ENCODE peak calls at places on chromosome 13, in six cellular contexts. One of them, this sample, is unnamed.

GRCh38 chr13:37618554-37618953 is 20.0 kb upstream of the POSTN start:
- DNase-seq in fibroblast of lung: peak
- DNase-seq in pancreas: no peak
- DNase-seq in upper lobe of right lung: no peak
- DNase-seq in kidney epithelial cell: peak
- DNase-seq in AG04450: no peak
- DNase-seq in this sample: peak

GRCh38 chr13:29465741-29466293 is 129.7 kb downstream of the SLC7A1 start:
- DNase-seq in fibroblast of lung: peak
- DNase-seq in pancreas: peak
- DNase-seq in upper lobe of right lung: no peak
- DNase-seq in kidney epithelial cell: no peak
- DNase-seq in AG04450: peak
- DNase-seq in this sample: peak

GRCh38 chr13:44311011-44311481 is 62.6 kb upstream of the SERP2 start:
- DNase-seq in fibroblast of lung: peak
- DNase-seq in pancreas: no peak
- DNase-seq in upper lobe of right lung: peak
- DNase-seq in kidney epithelial cell: no peak
- DNase-seq in AG04450: no peak
- DNase-seq in this sample: no peak

GRCh38 chr13:108643646-108644353 is 14.4 kb downstream of the MYO16 start:
- DNase-seq in fibroblast of lung: no peak
- DNase-seq in pancreas: no peak
- DNase-seq in upper lobe of right lung: no peak
- DNase-seq in kidney epithelial cell: no peak
- DNase-seq in AG04450: no peak
- DNase-seq in this sample: no peak

GRCh38 chr13:39279077-39279476 is 240.8 kb downstream of the NHLRC3 start:
- DNase-seq in fibroblast of lung: no peak
- DNase-seq in pancreas: no peak
- DNase-seq in upper lobe of right lung: no peak
- DNase-seq in kidney epithelial cell: no peak
- DNase-seq in AG04450: no peak
- DNase-seq in this sample: no peak

GRCh38 chr13:79435549-79435948 is 29.5 kb upstream of the RBM26 start:
- DNase-seq in fibroblast of lung: peak
- DNase-seq in pancreas: no peak
- DNase-seq in upper lobe of right lung: no peak
- DNase-seq in kidney epithelial cell: no peak
- DNase-seq in AG04450: no peak
- DNase-seq in this sample: no peak

GRCh38 chr13:113338451-113338850 is 25.5 kb downstream of the GRTP1 start:
- DNase-seq in fibroblast of lung: no peak
- DNase-seq in pancreas: no peak
- DNase-seq in upper lobe of right lung: no peak
- DNase-seq in kidney epithelial cell: no peak
- DNase-seq in AG04450: no peak
- DNase-seq in this sample: no peak

GRCh38 chr13:24012648-24013047 is 115.3 kb upstream of the C1QTNF9B start:
- DNase-seq in fibroblast of lung: no peak
- DNase-seq in pancreas: no peak
- DNase-seq in upper lobe of right lung: no peak
- DNase-seq in kidney epithelial cell: no peak
- DNase-seq in AG04450: no peak
- DNase-seq in this sample: no peak

GRCh38 chr13:49584771-49585182 is 581 bp downstream of the RCBTB1 start:
- DNase-seq in fibroblast of lung: no peak
- DNase-seq in pancreas: no peak
- DNase-seq in upper lobe of right lung: no peak
- DNase-seq in kidney epithelial cell: no peak
- DNase-seq in AG04450: no peak
- DNase-seq in this sample: no peak

GRCh38 chr13:113489549-113490495 is 689 bp downstream of the DCUN1D2 start:
- DNase-seq in fibroblast of lung: peak
- DNase-seq in pancreas: no peak
- DNase-seq in upper lobe of right lung: no peak
- DNase-seq in kidney epithelial cell: no peak
- DNase-seq in AG04450: no peak
- DNase-seq in this sample: no peak

GRCh38 chr13:72643339-72643989 is 84.0 kb downstream of the MZT1 start:
- DNase-seq in fibroblast of lung: peak
- DNase-seq in pancreas: peak
- DNase-seq in upper lobe of right lung: no peak
- DNase-seq in kidney epithelial cell: no peak
- DNase-seq in AG04450: peak
- DNase-seq in this sample: peak

GRCh38 chr13:52695856-52696255 is 43.2 kb downstream of the SUGT1 start:
- DNase-seq in fibroblast of lung: peak
- DNase-seq in pancreas: no peak
- DNase-seq in upper lobe of right lung: no peak
- DNase-seq in kidney epithelial cell: no peak
- DNase-seq in AG04450: peak
- DNase-seq in this sample: no peak

GRCh38 chr13:36819811-36820140 is 754 bp downstream of the RFXAP start:
- DNase-seq in fibroblast of lung: peak
- DNase-seq in pancreas: no peak
- DNase-seq in upper lobe of right lung: no peak
- DNase-seq in kidney epithelial cell: no peak
- DNase-seq in AG04450: no peak
- DNase-seq in this sample: no peak

GRCh38 chr13:37481005-37481857 is 117.3 kb downstream of the POSTN start:
- DNase-seq in fibroblast of lung: peak
- DNase-seq in pancreas: no peak
- DNase-seq in upper lobe of right lung: no peak
- DNase-seq in kidney epithelial cell: no peak
- DNase-seq in AG04450: no peak
- DNase-seq in this sample: no peak

GRCh38 chr13:97474581-97474980 is 40.6 kb downstream of the RAP2A start:
- DNase-seq in fibroblast of lung: peak
- DNase-seq in pancreas: no peak
- DNase-seq in upper lobe of right lung: no peak
- DNase-seq in kidney epithelial cell: no peak
- DNase-seq in AG04450: peak
- DNase-seq in this sample: no peak

GRCh38 chr13:40204246-40204645 is 462.2 kb downstream of the FOXO1 start:
- DNase-seq in fibroblast of lung: no peak
- DNase-seq in pancreas: no peak
- DNase-seq in upper lobe of right lung: no peak
- DNase-seq in kidney epithelial cell: no peak
- DNase-seq in AG04450: no peak
- DNase-seq in this sample: no peak

GRCh38 chr13:46378411-46378810 is 8.6 kb downstream of the RUBCNL start:
- DNase-seq in fibroblast of lung: no peak
- DNase-seq in pancreas: no peak
- DNase-seq in upper lobe of right lung: no peak
- DNase-seq in kidney epithelial cell: no peak
- DNase-seq in AG04450: no peak
- DNase-seq in this sample: no peak

GRCh38 chr13:83048419-83048818 is 833.9 kb downstream of the SLITRK1 start:
- DNase-seq in fibroblast of lung: no peak
- DNase-seq in pancreas: no peak
- DNase-seq in upper lobe of right lung: no peak
- DNase-seq in kidney epithelial cell: peak
- DNase-seq in AG04450: no peak
- DNase-seq in this sample: no peak

GRCh38 chr13:102325321-102325720 is 76.5 kb downstream of the FGF14 start:
- DNase-seq in fibroblast of lung: no peak
- DNase-seq in pancreas: no peak
- DNase-seq in upper lobe of right lung: no peak
- DNase-seq in kidney epithelial cell: no peak
- DNase-seq in AG04450: no peak
- DNase-seq in this sample: no peak

GRCh38 chr13:90055121-90055520 is 1292.4 kb upstream of the MIR17HG start:
- DNase-seq in fibroblast of lung: peak
- DNase-seq in pancreas: no peak
- DNase-seq in upper lobe of right lung: no peak
- DNase-seq in kidney epithelial cell: peak
- DNase-seq in AG04450: no peak
- DNase-seq in this sample: no peak

GRCh38 chr13:65926750-65927171 is 1303.4 kb downstream of the PCDH9 start:
- DNase-seq in fibroblast of lung: no peak
- DNase-seq in pancreas: peak
- DNase-seq in upper lobe of right lung: peak
- DNase-seq in kidney epithelial cell: no peak
- DNase-seq in AG04450: no peak
- DNase-seq in this sample: no peak

GRCh38 chr13:59391696-59392095 is 772.0 kb downstream of the DIAPH3 start:
- DNase-seq in fibroblast of lung: peak
- DNase-seq in pancreas: peak
- DNase-seq in upper lobe of right lung: no peak
- DNase-seq in kidney epithelial cell: no peak
- DNase-seq in AG04450: peak
- DNase-seq in this sample: peak

GRCh38 chr13:51873419-51873818 is 11.7 kb downstream of the CCDC70 start:
- DNase-seq in fibroblast of lung: no peak
- DNase-seq in pancreas: no peak
- DNase-seq in upper lobe of right lung: no peak
- DNase-seq in kidney epithelial cell: no peak
- DNase-seq in AG04450: no peak
- DNase-seq in this sample: no peak

GRCh38 chr13:23793711-23794110 is 95.5 kb downstream of the MIPEP start:
- DNase-seq in fibroblast of lung: no peak
- DNase-seq in pancreas: no peak
- DNase-seq in upper lobe of right lung: no peak
- DNase-seq in kidney epithelial cell: no peak
- DNase-seq in AG04450: no peak
- DNase-seq in this sample: no peak

GRCh38 chr13:52353116-52353718 is 52.8 kb downstream of the THSD1 start:
- DNase-seq in fibroblast of lung: peak
- DNase-seq in pancreas: no peak
- DNase-seq in upper lobe of right lung: no peak
- DNase-seq in kidney epithelial cell: no peak
- DNase-seq in AG04450: no peak
- DNase-seq in this sample: no peak

GRCh38 chr13:91684746-91685145 is 286.3 kb downstream of the GPC5 start:
- DNase-seq in fibroblast of lung: no peak
- DNase-seq in pancreas: no peak
- DNase-seq in upper lobe of right lung: no peak
- DNase-seq in kidney epithelial cell: no peak
- DNase-seq in AG04450: no peak
- DNase-seq in this sample: no peak
- TF ChIP-seq CTCF in fibroblast of lung: no peak
- TF ChIP-seq CTCF in pancreas: no peak
- TF ChIP-seq CTCF in upper lobe of right lung: no peak
- TF ChIP-seq CTCF in kidney epithelial cell: no peak
- TF ChIP-seq CTCF in AG04450: no peak
- TF ChIP-seq CTCF in this sample: no peak

DNA sequence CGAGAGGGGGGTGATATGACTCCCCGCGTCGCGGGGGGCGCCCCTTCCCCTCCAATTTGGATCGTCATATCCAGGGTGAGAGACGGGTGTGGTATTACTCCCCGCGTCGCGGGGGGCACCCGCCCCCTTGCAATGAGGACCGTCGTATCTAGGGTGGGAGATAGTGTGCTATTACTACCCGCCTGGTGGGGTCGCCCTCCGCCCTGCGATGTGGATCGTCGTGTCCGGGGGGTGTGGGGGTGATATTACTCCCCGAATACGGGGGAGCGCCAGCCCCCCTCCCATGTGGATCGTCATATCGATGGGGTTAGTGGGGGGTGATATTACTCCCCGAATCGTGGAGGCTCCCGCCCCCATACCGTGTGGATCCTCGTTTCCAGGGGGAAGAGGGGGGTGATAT is 29.2 kb upstream of the RGCC start:
- DNase-seq in fibroblast of lung: no peak
- DNase-seq in pancreas: no peak
- DNase-seq in upper lobe of right lung: no peak
- DNase-seq in kidney epithelial cell: no peak
- DNase-seq in AG04450: no peak
- DNase-seq in this sample: no peak
- H3K4me3 ChIP-seq in fibroblast of lung: no peak
- H3K4me3 ChIP-seq in pancreas: no peak
- H3K4me3 ChIP-seq in upper lobe of right lung: peak
- H3K4me3 ChIP-seq in kidney epithelial cell: peak
- H3K4me3 ChIP-seq in AG04450: no peak
- H3K4me3 ChIP-seq in this sample: no peak

DNA sequence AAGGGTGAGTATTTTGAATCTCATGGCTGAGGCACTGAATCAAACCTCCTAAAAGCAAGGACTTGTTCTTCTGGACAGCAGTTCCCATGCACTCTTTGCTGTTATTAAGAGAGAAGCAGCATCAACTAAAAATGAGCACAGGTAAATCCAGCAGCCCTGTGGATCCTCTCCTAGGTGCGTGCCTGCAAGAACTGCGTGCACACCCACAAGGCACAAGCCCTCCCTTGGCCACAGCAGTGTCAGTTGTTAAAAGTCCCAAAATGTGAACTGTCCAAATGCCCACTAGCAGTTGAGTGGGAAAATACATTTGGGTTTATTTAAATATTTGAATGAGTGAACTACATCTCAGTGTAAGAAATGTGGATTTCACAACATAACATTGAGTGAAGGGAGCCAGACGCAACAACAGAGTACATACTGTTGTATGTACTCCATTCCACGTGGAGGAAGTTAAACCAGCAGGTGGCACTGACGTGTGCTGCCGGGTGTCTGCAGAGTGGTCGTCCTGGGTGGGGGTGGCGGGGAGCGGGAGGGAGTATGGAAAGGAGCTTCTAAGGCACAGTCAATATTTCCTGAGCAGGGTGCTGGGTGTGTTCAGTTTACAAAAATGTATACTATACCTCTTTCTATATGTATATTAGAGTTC is 266.4 kb downstream of the NALCN start:
- DNase-seq in fibroblast of lung: peak
- DNase-seq in pancreas: no peak
- DNase-seq in upper lobe of right lung: no peak
- DNase-seq in kidney epithelial cell: no peak
- DNase-seq in AG04450: peak
- DNase-seq in this sample: no peak
- TF ChIP-seq CTCF in fibroblast of lung: peak
- TF ChIP-seq CTCF in pancreas: no peak
- TF ChIP-seq CTCF in upper lobe of right lung: peak
- TF ChIP-seq CTCF in kidney epithelial cell: peak
- TF ChIP-seq CTCF in AG04450: peak
- TF ChIP-seq CTCF in this sample: peak

DNA sequence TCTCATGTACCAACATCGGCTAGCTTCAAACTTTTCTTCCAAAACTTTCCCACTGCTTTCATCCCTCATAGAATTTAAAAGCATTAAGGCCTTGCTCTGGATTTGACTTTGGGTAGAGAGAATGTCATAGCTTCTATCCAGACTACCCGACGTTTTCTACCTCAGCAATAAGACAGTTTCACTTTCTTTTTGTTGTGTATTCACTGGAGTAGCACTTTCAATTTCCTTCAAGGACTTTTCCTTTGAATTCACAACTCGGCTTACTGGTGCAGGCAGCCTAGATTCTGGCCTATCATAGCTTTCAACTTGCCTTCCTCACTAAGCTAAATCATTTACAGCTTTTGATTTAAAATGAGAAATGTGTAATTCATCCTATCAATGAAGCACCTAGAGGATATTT is 420.4 kb upstream of the GPC6 start:
- DNase-seq in fibroblast of lung: peak
- DNase-seq in pancreas: no peak
- DNase-seq in upper lobe of right lung: no peak
- DNase-seq in kidney epithelial cell: no peak
- DNase-seq in AG04450: no peak
- DNase-seq in this sample: no peak
- H3K4me3 ChIP-seq in fibroblast of lung: peak
- H3K4me3 ChIP-seq in pancreas: no peak
- H3K4me3 ChIP-seq in upper lobe of right lung: peak
- H3K4me3 ChIP-seq in kidney epithelial cell: no peak
- H3K4me3 ChIP-seq in AG04450: peak
- H3K4me3 ChIP-seq in this sample: no peak

GRCh38 chr13:101301053-101301452 is 115.3 kb downstream of the NALCN start:
- DNase-seq in fibroblast of lung: no peak
- DNase-seq in pancreas: no peak
- DNase-seq in upper lobe of right lung: no peak
- DNase-seq in kidney epithelial cell: no peak
- DNase-seq in AG04450: no peak
- DNase-seq in this sample: no peak
- TF ChIP-seq CTCF in fibroblast of lung: no peak
- TF ChIP-seq CTCF in pancreas: no peak
- TF ChIP-seq CTCF in upper lobe of right lung: no peak
- TF ChIP-seq CTCF in kidney epithelial cell: no peak
- TF ChIP-seq CTCF in AG04450: no peak
- TF ChIP-seq CTCF in this sample: no peak